ENCODE peak calls at places on chromosomes 4 and X, in four cellular contexts. C is activated CD8-positive, alpha-beta T cell treated with anti-CD3 and anti-CD28 coated beads for 36 hours; T is gastrocnemius medialis; O is B cell. D is an unnamed sample.

GRCh38 chr4:106618920-106619319 is 250.3 kb upstream of the GIMD1 start:
- DNase-seq in C (no peak), T (no peak), O (no peak), D (no peak)

GRCh38 chr4:8348071-8348470 is 78.5 kb downstream of the HTRA3 start:
- DNase-seq in C (no peak), T (no peak), O (peak; percentile 27), D (no peak)

GRCh38 chr4:159922119-159922518 is 819.2 kb downstream of the RAPGEF2 start:
- DNase-seq in C (no peak), T (no peak), O (no peak), D (no peak)

GRCh38 chrX:105821471-105822081 is 763 bp upstream of the NRK start:
- DNase-seq in C (no peak), T (no peak), O (no peak), D (peak; percentile 2)

GRCh38 chr4:121939690-121940089 is 12.2 kb downstream of the TRPC3 start:
- DNase-seq in C (no peak), T (no peak), O (no peak), D (no peak)

GRCh38 chrX:110588853-110589252 is 206.8 kb downstream of the CHRDL1 start:
- DNase-seq in C (no peak), T (no peak), O (no peak), D (no peak)

GRCh38 chrX:119661486-119661885 is 31.5 kb downstream of the SEPTIN6 start:
- DNase-seq in C (no peak), T (no peak), O (no peak), D (no peak)

GRCh38 chr4:33961751-33962150 is 2282.6 kb downstream of the ARAP2 start:
- DNase-seq in C (no peak), T (no peak), O (no peak), D (no peak)

GRCh38 chrX:102155806-102156179 is at the start of gene BEX5:
- DNase-seq in C (peak; percentile 70), T (no peak), O (peak; percentile 44), D (no peak)

GRCh38 chr4:155772459-155773195 is 13.8 kb downstream of the GUCY1B1 start:
- DNase-seq in C (no peak), T (no peak), O (no peak), D (no peak)

GRCh38 chrX:78092296-78092695 is 11.8 kb upstream of the PGK1 start:
- DNase-seq in C (peak; percentile 34), T (no peak), O (no peak), D (peak; percentile 48)

GRCh38 chrX:134737061-134737460 is 78.8 kb upstream of the PLAC1 start:
- DNase-seq in C (no peak), T (peak; percentile 33), O (no peak), D (peak; percentile 79)

GRCh38 chr4:112652216-112652615 is 15.3 kb downstream of the LARP7 start:
- DNase-seq in C (no peak), T (no peak), O (no peak), D (no peak)

GRCh38 chr4:110823251-110823650 is 200.4 kb upstream of the PITX2 start:
- DNase-seq in C (no peak), T (no peak), O (no peak), D (peak; percentile 19)

GRCh38 chr4:10623241-10623640 is 61.3 kb downstream of the CLNK start:
- DNase-seq in C (no peak), T (no peak), O (no peak), D (no peak)

GRCh38 chr4:83490876-83491450 is 6.1 kb upstream of the ABRAXAS1 start:
- DNase-seq in C (peak; percentile 19), T (no peak), O (peak; percentile 54), D (no peak)

GRCh38 chr4:104015680-104016079 is 295.9 kb upstream of the TACR3 start:
- DNase-seq in C (no peak), T (no peak), O (no peak), D (no peak)

GRCh38 chr4:40112393-40112792 is 55.7 kb downstream of the N4BP2 start:
- DNase-seq in C (no peak), T (no peak), O (no peak), D (no peak)

GRCh38 chrX:136147966-136148365 is 633 bp downstream of the FHL1 start:
- DNase-seq in C (no peak), T (no peak), O (no peak), D (peak; percentile 7)

GRCh38 chrX:1423215-1423614 is 29.5 kb downstream of the ASMTL start:
- DNase-seq in C (no peak), T (no peak), O (no peak), D (no peak)

GRCh38 chrX:150161092-150161672 is 201.9 kb upstream of the MAMLD1 start:
- DNase-seq in C (no peak), T (no peak), O (no peak), D (no peak)

GRCh38 chr4:158560284-158560683 is 38.6 kb downstream of the RXFP1 start:
- DNase-seq in C (no peak), T (no peak), O (no peak), D (no peak)

GRCh38 chr4:5133201-5133600 is 81.9 kb downstream of the STK32B start:
- DNase-seq in C (no peak), T (no peak), O (no peak), D (no peak)

D was measured in SJCRH30.